ENCODE peak calls at places on chromosomes 16 and 17, in four cellular contexts. M is ascending aorta, P is colonic mucosa, Q is right lobe of liver. G is an unnamed sample.

GRCh38 chr17:5695480-5695879 is 111.2 kb upstream of the NLRP1 start:
- DNase-seq in M (no peak), P (no peak), Q (no peak), G (no peak)

GRCh38 chr17:59754547-59754946 is 47.1 kb downstream of the VMP1 start:
- DNase-seq in M (no peak), P (no peak), Q (no peak), G (no peak)

GRCh38 chr17:48254896-48255295 is 147.3 kb downstream of the SNX11 start:
- DNase-seq in M (no peak), P (no peak), Q (no peak), G (no peak)

GRCh38 chr16:49596699-49597291 is 223.2 kb downstream of the C16orf78 start:
- DNase-seq in M (no peak), P (no peak), Q (no peak), G (no peak)

GRCh38 chr17:48526986-48527741 is 3.6 kb downstream of the HOXB1 start:
- DNase-seq in M (no peak), P (no peak), Q (no peak), G (peak; percentile 32)

GRCh38 chr16:19884021-19884485 is 595 bp downstream of the GPRC5B start:
- DNase-seq in M (no peak), P (peak; percentile 26), Q (peak; percentile 60), G (peak; percentile 43)

GRCh38 chr16:13919330-13919682 is 648 bp upstream of the ERCC4 start:
- DNase-seq in M (no peak), P (peak; percentile 23), Q (no peak), G (no peak)

GRCh38 chr17:73998246-73999220 is 204.9 kb upstream of the RPL38 start:
- DNase-seq in M (no peak), P (peak; percentile 79), Q (peak; percentile 71), G (peak; percentile 80)

GRCh38 chr17:81551458-81552243 is 502 bp downstream of the FAAP100 start:
- DNase-seq in M (no peak), P (peak; percentile 58), Q (peak; percentile 75), G (peak; percentile 35)

GRCh38 chr17:45123930-45124796 is 8.2 kb downstream of the PLCD3 start:
- DNase-seq in M (no peak), P (peak; percentile 84), Q (no peak), G (no peak)

GRCh38 chr16:12613131-12613991 is 190.3 kb downstream of the CPPED1 start:
- DNase-seq in M (no peak), P (peak; percentile 28), Q (peak; percentile 72), G (no peak)

GRCh38 chr16:50611332-50611934 is 63.2 kb downstream of the NKD1 start:
- DNase-seq in M (no peak), P (no peak), Q (no peak), G (no peak)

GRCh38 chr17:68512247-68512966 is at the start of gene PRKAR1A:
- DNase-seq in M (peak; percentile 78), P (peak; percentile 97), Q (peak; percentile 98), G (peak; percentile 91)

GRCh38 chr17:11986179-11986938 is 10.9 kb downstream of the ZNF18 start:
- DNase-seq in M (no peak), P (no peak), Q (no peak), G (no peak)

GRCh38 chr16:8921626-8921984 is 39.5 kb downstream of the LITAFD start:
- DNase-seq in M (no peak), P (no peak), Q (no peak), G (no peak)

GRCh38 chr17:73359987-73360410 is 48.2 kb upstream of the CDC42EP4 start:
- DNase-seq in M (no peak), P (peak; percentile 71), Q (peak; percentile 68), G (no peak)

GRCh38 chr16:71896688-71897368 is 1.5 kb downstream of the IST1 start:
- DNase-seq in M (no peak), P (no peak), Q (no peak), G (no peak)

GRCh38 chr17:57803026-57803425 is 46.8 kb downstream of the MRPS23 start:
- DNase-seq in M (no peak), P (no peak), Q (no peak), G (no peak)

DNA sequence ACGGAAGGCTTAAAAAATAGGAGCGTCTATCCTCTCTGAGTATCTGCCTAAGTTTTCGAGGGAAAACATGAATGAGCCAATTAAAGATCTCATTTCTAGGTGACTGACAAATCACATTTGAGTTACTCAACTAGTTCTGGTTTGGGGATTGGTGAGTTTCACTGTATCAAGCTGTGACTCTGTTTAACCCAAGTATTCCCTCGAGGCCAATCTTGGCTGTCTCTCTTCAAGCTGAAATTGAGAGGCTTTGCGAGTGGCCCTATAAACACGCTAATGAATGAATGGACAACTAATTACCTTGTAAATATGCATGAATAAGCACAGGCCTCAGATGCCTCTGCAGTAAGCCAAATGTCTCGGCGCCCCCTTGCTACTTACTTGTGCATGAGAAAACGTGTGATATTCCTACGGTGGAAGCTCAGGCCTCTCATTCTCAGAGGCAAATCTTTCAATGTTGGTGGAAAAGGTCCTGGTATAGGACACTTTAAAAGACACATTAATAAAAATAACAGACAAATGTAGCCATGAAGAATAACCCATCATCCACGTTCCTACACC is 450.2 kb upstream of the PSMD7 start:
- DNase-seq in M (no peak), P (no peak), Q (no peak), G (no peak)
- TF ChIP-seq CTCF in M (no peak), P (no peak), Q (no peak), G (no peak)

GRCh38 chr17:41678907-41679739 is 9.6 kb upstream of the EIF1 start:
- DNase-seq in M (no peak), P (peak; percentile 53), Q (no peak), G (no peak)
- TF ChIP-seq CTCF in M (no peak), P (no peak), Q (peak; percentile 28), G (no peak)

GRCh38 chr16:31010943-31011342 is 505 bp upstream of the STX1B start:
- DNase-seq in M (no peak), P (no peak), Q (no peak), G (no peak)

GRCh38 chr16:31010539-31010938 is at the start of gene STX1B:
- DNase-seq in M (no peak), P (no peak), Q (no peak), G (peak; percentile 48)

DNA sequence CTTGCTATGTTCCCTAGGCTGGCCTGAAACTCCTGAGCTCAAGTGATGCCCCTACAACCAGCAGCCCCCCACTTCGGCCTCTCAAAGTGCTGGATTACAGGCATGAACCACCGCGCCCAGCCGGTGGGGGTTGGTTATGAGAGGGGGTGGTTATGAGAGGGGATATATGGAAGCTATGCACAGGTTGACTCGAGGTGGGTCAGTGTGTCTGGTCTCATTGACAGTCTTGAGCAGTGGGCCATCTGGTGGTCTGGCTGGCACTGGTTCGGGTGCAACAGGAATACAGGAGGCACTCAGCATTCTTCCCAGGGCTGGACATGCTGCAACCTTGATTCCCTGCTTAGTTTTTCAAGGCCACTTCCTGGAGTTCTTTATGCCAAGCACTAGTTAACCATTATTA is 5.6 kb upstream of the STX1B start:
- DNase-seq in M (no peak), P (no peak), Q (no peak), G (no peak)
- TF ChIP-seq CTCF in M (no peak), P (no peak), Q (no peak), G (no peak)

GRCh38 chr17:75773808-75774470 is 8.9 kb upstream of the GALK1 start:
- DNase-seq in M (no peak), P (no peak), Q (peak; percentile 54), G (no peak)
- TF ChIP-seq CTCF in M (no peak), P (no peak), Q (no peak), G (no peak)

GRCh38 chr16:88323041-88323440 is 59.7 kb upstream of the ZNF469 start:
- DNase-seq in M (no peak), P (no peak), Q (no peak), G (no peak)

GRCh38 chr16:88320947-88321634 is 61.7 kb upstream of the ZNF469 start:
- DNase-seq in M (no peak), P (no peak), Q (no peak), G (no peak)

GRCh38 chr16:88323546-88324330 is 59.0 kb upstream of the ZNF469 start:
- DNase-seq in M (no peak), P (no peak), Q (no peak), G (no peak)

GRCh38 chr16:88321635-88322499 is 60.9 kb upstream of the ZNF469 start:
- DNase-seq in M (no peak), P (no peak), Q (no peak), G (no peak)

DNA sequence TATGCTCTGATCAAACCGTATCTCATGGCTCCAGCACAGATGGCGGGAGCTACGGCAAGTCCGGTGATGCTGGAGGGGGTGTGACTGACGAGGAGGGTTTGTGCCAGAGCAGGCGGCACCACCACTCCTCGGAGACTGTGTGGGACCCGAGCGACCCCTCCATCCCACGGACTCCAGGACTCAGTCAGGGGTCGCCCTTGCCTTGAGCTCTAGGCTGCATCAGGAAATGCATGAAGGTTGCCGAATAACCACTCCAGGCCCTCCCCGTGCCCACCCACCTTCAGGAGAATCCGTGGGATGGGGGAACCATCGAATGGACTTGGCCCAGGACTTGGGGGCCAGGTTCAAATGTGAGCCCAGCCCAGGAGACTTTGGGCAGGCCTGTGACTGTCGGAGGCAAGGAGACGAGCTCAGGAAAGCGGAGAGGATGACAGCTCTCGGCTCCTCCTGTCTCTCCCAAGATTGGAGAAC is 60.2 kb upstream of the ZNF469 start:
- DNase-seq in M (no peak), P (no peak), Q (no peak), G (no peak)
- TF ChIP-seq CTCF in M (no peak), P (no peak), Q (no peak), G (no peak)

GRCh38 chr16:54286330-54287017 is at the start of gene IRX3:
- DNase-seq in M (no peak), P (no peak), Q (peak; percentile 70), G (peak; percentile 83)

GRCh38 chr16:54284319-54284930 is 2.2 kb downstream of the IRX3 start:
- DNase-seq in M (no peak), P (no peak), Q (no peak), G (peak; percentile 44)

GRCh38 chr16:54286067-54286329 is 589 bp downstream of the IRX3 start:
- DNase-seq in M (no peak), P (no peak), Q (no peak), G (no peak)

GRCh38 chr16:54284931-54285413 is 1.6 kb downstream of the IRX3 start:
- DNase-seq in M (no peak), P (no peak), Q (no peak), G (peak; percentile 32)

DNA sequence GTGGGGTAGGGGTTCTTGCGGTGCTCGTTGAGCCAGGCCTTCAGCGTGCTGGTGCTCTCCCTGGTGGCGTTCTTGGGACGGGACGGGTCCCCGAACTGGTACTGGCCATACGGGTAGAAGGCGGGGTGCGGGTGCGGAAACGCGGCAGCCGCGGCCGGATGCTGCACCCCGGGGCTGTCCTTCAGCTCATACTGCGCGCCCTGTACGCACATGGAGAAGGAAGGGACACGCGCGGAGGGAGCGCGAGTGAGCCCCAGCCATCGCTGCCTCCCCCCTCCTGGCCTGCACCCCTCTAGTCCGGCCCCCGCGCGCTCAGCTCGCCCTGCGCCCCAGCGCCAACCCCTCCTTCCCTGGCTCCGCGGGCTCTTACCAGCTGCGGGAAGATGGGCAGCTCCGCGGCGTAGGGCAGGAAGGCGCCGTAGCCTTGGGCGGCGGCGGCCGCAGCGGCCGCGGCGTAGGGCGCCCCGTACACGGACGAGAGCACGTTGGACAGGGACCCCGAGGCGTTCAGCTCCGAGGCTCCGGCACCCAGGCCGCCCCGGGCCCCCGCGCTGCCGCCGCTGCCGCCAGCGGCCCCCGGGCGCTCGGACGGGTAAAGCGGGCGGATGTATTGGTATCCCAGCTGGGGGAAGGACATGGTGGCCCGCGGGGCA is 1.0 kb downstream of the IRX3 start:
- DNase-seq in M (no peak), P (no peak), Q (no peak), G (peak; percentile 25)
- TF ChIP-seq CTCF in M (no peak), P (no peak), Q (no peak), G (no peak)

G was measured in endothelial cell.